ENCODE peak calls at places on chromosome 17, in ten cellular contexts. Z, M, T, B, N, K, H, L, D and G are unnamed samples.
A peak's percentile ranks its signal among the peaks of the same experiment; 100 is the strongest.

GRCh38 chr17:73211745-73212144 is 18.9 kb downstream of the COG1 start:
- DNase-seq in K (no peak), M (no peak), N (no peak), D (no peak), Z (no peak), L (no peak), B (no peak), T (no peak), H (no peak), G (no peak)

GRCh38 chr17:44122825-44123355 is 551 bp downstream of the HDAC5 start:
- DNase-seq in K (no peak), D (no peak), H (no peak), Z (no peak), N (no peak), M (no peak), B (no peak), L (no peak), T (peak; percentile 38), G (no peak)

GRCh38 chr17:79544142-79544914 is 66.5 kb downstream of the RBFOX3 start:
- DNase-seq in K (peak; percentile 52), L (no peak), H (no peak), M (no peak), D (no peak), Z (no peak), T (no peak), B (no peak), N (peak; percentile 58), G (no peak)

GRCh38 chr17:74373838-74374606 is 6.7 kb downstream of the GPR142 start:
- DNase-seq in L (no peak), T (no peak), D (peak; percentile 45), Z (no peak), B (peak; percentile 41), M (no peak), H (peak; percentile 42), N (peak; percentile 66), K (peak; percentile 54), G (peak; percentile 43)

GRCh38 chr17:64455993-64456885 is 7.3 kb downstream of the MILR1 start:
- DNase-seq in D (no peak), T (no peak), H (no peak), M (peak; percentile 57), Z (no peak), L (peak; percentile 29), K (no peak), B (no peak), N (no peak), G (no peak)

GRCh38 chr17:57142925-57143324 is 57.9 kb downstream of the AKAP1 start:
- DNase-seq in H (no peak), K (no peak), L (no peak), D (peak; percentile 18), N (no peak), T (no peak), Z (peak; percentile 18), M (no peak), B (no peak), G (no peak)

GRCh38 chr17:28484296-28484695 is 10.9 kb downstream of the SLC13A2 start:
- DNase-seq in H (no peak), L (no peak), M (no peak), B (no peak), Z (no peak), N (no peak), K (no peak), D (no peak), T (no peak), G (no peak)

GRCh38 chr17:50465171-50465570 is 3.5 kb downstream of the CHAD start:
- DNase-seq in B (no peak), H (no peak), T (no peak), N (no peak), Z (no peak), L (no peak), M (no peak), D (no peak), K (no peak), G (no peak)

GRCh38 chr17:17998934-17999333 is 26.3 kb downstream of the DRC3 start:
- DNase-seq in T (no peak), M (no peak), D (no peak), K (no peak), Z (no peak), H (no peak), L (no peak), N (no peak), B (no peak), G (no peak)

GRCh38 chr17:80652751-80653330 is 108.2 kb downstream of the RPTOR start:
- DNase-seq in M (no peak), N (no peak), H (no peak), T (no peak), L (no peak), K (no peak), Z (no peak), D (no peak), B (no peak), G (no peak)

GRCh38 chr17:3989156-3989886 is 25.1 kb upstream of the ATP2A3 start:
- DNase-seq in L (no peak), H (no peak), K (no peak), D (no peak), T (no peak), Z (no peak), B (no peak), N (no peak), M (no peak), G (no peak)